ENCODE peak calls at places on chromosomes 2 and 18, in six cellular contexts. R is IMR-90, F is neuronal stem cell, O is H1, S is H9, T is mesendoderm. A is an unnamed sample.

GRCh38 chr2:29954316-29954715 is 32.9 kb upstream of the ALK start:
- DNase-seq in O (no peak), R (no peak), F (no peak), S (no peak), T (no peak), A (no peak)

GRCh38 chr2:222960126-222960525 is 91.9 kb upstream of the KCNE4 start:
- DNase-seq in F (no peak), R (peak; percentile 76), T (no peak), S (no peak), O (no peak), A (no peak)

GRCh38 chr2:94999431-94999883 is 26.1 kb upstream of the MAL start:
- DNase-seq in F (no peak), R (no peak), T (no peak), O (no peak), S (peak; percentile 13), A (no peak)

GRCh38 chr2:238554468-238555184 is 127.9 kb downstream of the ASB1 start:
- DNase-seq in T (peak; percentile 72), O (no peak), F (no peak), R (no peak), S (peak; percentile 74), A (no peak)

GRCh38 chr2:127161176-127162136 is 54.5 kb upstream of the BIN1 start:
- DNase-seq in T (no peak), S (no peak), R (no peak), O (no peak), F (no peak), A (no peak)

GRCh38 chr2:152046940-152047339 is 51.9 kb downstream of the CACNB4 start:
- DNase-seq in F (no peak), T (no peak), S (no peak), R (no peak), O (no peak), A (no peak)

GRCh38 chr18:54192900-54193299 is 31.6 kb downstream of the MBD2 start:
- DNase-seq in T (no peak), O (no peak), F (no peak), R (no peak), S (no peak), A (no peak)

GRCh38 chr2:237154894-237155851 is 69.5 kb downstream of the COPS8 start:
- DNase-seq in F (no peak), S (no peak), R (no peak), O (no peak), T (no peak), A (no peak)

GRCh38 chr18:35696307-35696706 is 114.8 kb downstream of the GALNT1 start:
- DNase-seq in S (no peak), F (no peak), R (peak; percentile 58), O (no peak), T (no peak), A (peak; percentile 42)

GRCh38 chr2:159712194-159712928 is at the start of gene MARCHF7:
- DNase-seq in T (peak; percentile 98), S (peak; percentile 95), F (peak; percentile 96), O (peak; percentile 91), R (peak; percentile 95), A (peak; percentile 96)

GRCh38 chr2:23475473-23475872 is 90.5 kb downstream of the KLHL29 start:
- DNase-seq in R (no peak), F (no peak), O (no peak), T (peak; percentile 48), S (no peak), A (no peak)

GRCh38 chr2:110745048-110745447 is 12.7 kb downstream of the ACOXL start:
- DNase-seq in F (no peak), O (no peak), S (no peak), R (no peak), T (no peak), A (no peak)

GRCh38 chr2:61015971-61016370 is 1.5 kb upstream of the PEX13 start:
- DNase-seq in S (no peak), O (no peak), T (no peak), R (no peak), F (no peak), A (no peak)
- H3K4ac ChIP-seq in S (no peak overlapping the region), O (no peak overlapping the region), T (no peak overlapping the region), R (no peak overlapping the region), F (no peak overlapping the region), A (no peak overlapping the region)

GRCh38 chr2:42199002-42199401 is 29.8 kb downstream of the EML4 start:
- DNase-seq in R (no peak), S (no peak), O (no peak), T (no peak), F (no peak), A (no peak)
- H3K18ac ChIP-seq in R (peak overlapping the region; percentile 17), S (no peak overlapping the region), O (no peak overlapping the region), T (no peak overlapping the region), F (no peak overlapping the region), A (no peak overlapping the region)

GRCh38 chr2:63865159-63865799 is 23.6 kb downstream of the UGP2 start:
- DNase-seq in F (no peak), T (no peak), R (peak; percentile 60), O (no peak), S (no peak), A (no peak)
- H2BK5ac ChIP-seq in F (no peak overlapping the region), T (no peak overlapping the region), R (no peak overlapping the region), O (no peak overlapping the region), S (no peak overlapping the region), A (no peak overlapping the region)

GRCh38 chr18:6578686-6579085 is 150.8 kb upstream of the ARHGAP28 start:
- DNase-seq in O (no peak), R (no peak), F (no peak), S (no peak), T (peak; percentile 64), A (no peak)
- H3K4ac ChIP-seq in O (no peak overlapping the region), R (no peak overlapping the region), F (no peak overlapping the region), S (no peak overlapping the region), T (no peak overlapping the region), A (no peak overlapping the region)

GRCh38 chr2:9232886-9233285 is 26.3 kb downstream of the ASAP2 start:
- DNase-seq in R (peak; percentile 41), F (no peak), O (no peak), T (no peak), S (no peak), A (peak; percentile 64)

GRCh38 chr2:9235388-9236344 is 29.1 kb downstream of the ASAP2 start:
- DNase-seq in R (peak; percentile 74), F (no peak), S (peak; percentile 15), O (no peak), T (no peak), A (peak; percentile 91)

GRCh38 chr2:9232166-9232479 is 25.5 kb downstream of the ASAP2 start:
- DNase-seq in R (no peak), S (peak; percentile 14), T (no peak), F (no peak), O (no peak), A (no peak)

GRCh38 chr2:9236867-9237266 is 30.3 kb downstream of the ASAP2 start:
- DNase-seq in R (no peak), F (no peak), T (no peak), S (no peak), O (no peak), A (no peak)

DNA sequence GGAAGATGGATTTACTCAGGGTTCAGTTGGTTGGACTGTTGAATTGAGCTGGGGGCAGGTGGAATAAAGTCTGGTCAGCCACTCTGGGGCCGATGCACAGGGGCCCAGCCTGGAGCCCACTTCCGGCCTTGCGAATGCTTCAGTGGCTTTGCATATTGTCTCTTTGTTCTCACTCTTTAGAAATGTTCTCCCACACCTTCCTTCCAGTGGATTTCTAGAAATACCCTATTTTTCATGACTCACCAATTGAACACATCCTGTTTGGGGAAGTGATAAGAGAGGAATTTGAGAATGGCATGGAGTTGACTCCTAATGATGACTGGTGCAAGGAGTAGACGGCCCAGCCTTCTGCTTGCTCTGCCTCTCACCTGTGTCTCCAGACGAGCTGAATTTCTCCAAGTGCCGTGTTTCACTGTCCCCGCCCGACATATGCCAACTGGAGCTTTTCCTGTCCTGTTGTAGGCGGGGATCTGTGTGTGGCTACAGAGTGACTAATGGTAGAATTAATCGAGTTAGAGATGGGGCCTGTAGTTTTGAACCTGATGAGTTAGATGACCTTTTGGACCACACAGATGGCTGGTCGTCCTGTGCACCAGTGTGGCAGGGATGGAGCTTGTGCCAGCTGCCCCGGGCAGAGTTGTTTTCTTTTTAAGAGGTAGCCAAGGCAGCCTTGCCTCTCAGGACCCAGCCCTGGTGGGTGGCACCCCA is 28.2 kb downstream of the ASAP2 start:
- DNase-seq in T (peak; percentile 90), S (no peak), F (no peak), R (peak; percentile 95), O (no peak), A (peak; percentile 91)
- H3K18ac ChIP-seq in T (no peak overlapping the region), S (no peak overlapping the region), F (no peak overlapping the region), R (peak overlapping the region; percentile 66), O (no peak overlapping the region), A (peak overlapping the region; percentile 99)

DNA sequence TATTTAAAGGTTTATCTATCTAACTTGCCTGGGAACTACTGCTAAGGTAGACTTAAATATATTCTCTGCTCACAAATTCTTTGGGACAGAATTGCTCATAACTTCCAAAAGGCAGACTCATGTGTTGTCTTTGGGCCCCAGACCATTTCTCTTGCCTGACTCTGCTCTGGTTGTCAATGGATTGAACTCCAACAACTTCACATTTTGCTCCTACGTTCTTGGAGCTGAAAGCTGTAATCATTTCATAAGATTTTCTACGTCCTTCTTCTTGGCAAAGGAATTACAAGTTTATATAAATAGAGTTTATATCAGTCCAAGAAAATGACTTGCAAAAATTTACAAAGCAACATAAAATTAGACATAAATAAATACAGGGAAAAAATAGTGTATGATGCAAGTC is 32.9 kb upstream of the PPM1B start:
- DNase-seq in F (no peak), R (peak; percentile 75), T (peak; percentile 51), O (no peak), S (no peak), A (peak; percentile 33)
- H2BK5ac ChIP-seq in F (no peak overlapping the region), R (peak overlapping the region; percentile 97), T (peak overlapping the region; percentile 60), O (peak overlapping the region; percentile 100), S (peak overlapping the region; percentile 95), A (peak overlapping the region; percentile 70)